ENCODE peak calls at places on chromosomes 4 and X, in ten cellular contexts. C is IMR-90, J is body of pancreas, R is tibial nerve, X is uterus, U is HCT116, W is heart left ventricle, B is ovary, T is endothelial cell of umbilical vein, M is GM12878. Z is an unnamed sample. For H3K27me3, the result is how much of the 10 kb centered on the place peaks cover.

GRCh38 chr4:83490876-83491450 is 6.1 kb upstream of the ABRAXAS1 start:
- DNase-seq in W (no peak), B (no peak), J (no peak), X (no peak), M (no peak), C (peak), U (peak), R (no peak), T (peak), Z (no peak)

GRCh38 chrX:153400146-153401132 is 711 bp downstream of the PNMA6E start:
- DNase-seq in X (no peak), W (peak), C (no peak), T (peak), B (no peak), M (no peak), U (peak), J (no peak), R (no peak), Z (peak)

GRCh38 chr4:56857601-56858301 is 36.2 kb upstream of the SPINK2 start:
- DNase-seq in J (no peak), B (no peak), M (no peak), T (no peak), W (no peak), C (no peak), R (no peak), U (no peak), X (no peak), Z (no peak)

GRCh38 chr4:183284229-183284628 is 35.8 kb downstream of the CLDN22 start:
- DNase-seq in J (no peak), C (no peak), X (no peak), W (no peak), T (no peak), R (no peak), B (no peak), M (no peak), U (no peak), Z (no peak)

GRCh38 chrX:114508836-114509235 is 75.0 kb upstream of the HTR2C start:
- DNase-seq in C (no peak), W (no peak), M (no peak), R (no peak), T (no peak), X (no peak), U (no peak), J (no peak), B (no peak), Z (no peak)

GRCh38 chrX:1152090-1152489 is 60.4 kb downstream of the CRLF2 start:
- DNase-seq in U (no peak), J (no peak), T (no peak), C (no peak), M (no peak), R (no peak), X (no peak), B (no peak), W (no peak), Z (no peak)

GRCh38 chr4:7187691-7188090 is 4.6 kb upstream of the SORCS2 start:
- DNase-seq in W (no peak), J (peak), U (no peak), B (no peak), X (peak), R (no peak), T (no peak), M (no peak), C (no peak), Z (no peak)

GRCh38 chr4:10050171-10051120 is 29.1 kb upstream of the SLC2A9 start:
- DNase-seq in X (no peak), R (no peak), T (no peak), M (no peak), B (no peak), C (no peak), U (no peak), W (no peak), J (no peak), Z (no peak)

GRCh38 chrX:46039526-46039925 is 505.7 kb downstream of the ZNF674 start:
- DNase-seq in T (no peak), M (no peak), R (no peak), B (no peak), W (no peak), U (no peak), J (no peak), C (no peak), X (no peak), Z (no peak)

GRCh38 chrX:45232139-45232538 is 31.5 kb upstream of the DIPK2B start:
- DNase-seq in T (no peak), R (no peak), M (no peak), C (no peak), B (no peak), J (no peak), X (no peak), U (no peak), W (no peak), Z (no peak)

GRCh38 chrX:39491548-39492297 is 606.0 kb downstream of the BCOR start:
- DNase-seq in U (no peak), M (peak), C (no peak), B (no peak), R (no peak), X (no peak), T (no peak), W (no peak), J (no peak), Z (no peak)
- TF ChIP-seq POLR2A in U (no peak), M (no peak), C (no peak), B (no peak), R (no peak), X (no peak), T (no peak), W (no peak), J (no peak), Z (no peak)

GRCh38 chr4:82256718-82257117 is 117.1 kb downstream of the HNRNPD start:
- DNase-seq in R (no peak), M (no peak), U (no peak), J (no peak), B (no peak), C (no peak), W (no peak), X (no peak), T (no peak), Z (no peak)
- H3K27me3 ChIP-seq in R (under half), M (under half), U (under half), J (under half), B (under half), C (under half), W (under half), X (under half), T (under half), Z (under half)

GRCh38 chrX:141142946-141143345 is 34.0 kb downstream of the LDOC1 start:
- DNase-seq in B (no peak), J (no peak), T (no peak), C (no peak), U (no peak), X (no peak), M (no peak), R (no peak), W (no peak), Z (no peak)
- TF ChIP-seq CTCF in B (no peak), J (no peak), T (no peak), C (no peak), U (no peak), X (no peak), M (no peak), R (no peak), W (no peak), Z (no peak)

GRCh38 chr4:158664806-158665205 is 6.9 kb downstream of the C4orf46 start:
- DNase-seq in X (no peak), J (no peak), M (no peak), C (no peak), T (no peak), U (no peak), B (no peak), W (no peak), R (no peak), Z (no peak)
- TF ChIP-seq POLR2A in X (no peak), J (no peak), M (no peak), C (no peak), T (no peak), U (no peak), B (no peak), W (no peak), R (no peak), Z (no peak)

DNA sequence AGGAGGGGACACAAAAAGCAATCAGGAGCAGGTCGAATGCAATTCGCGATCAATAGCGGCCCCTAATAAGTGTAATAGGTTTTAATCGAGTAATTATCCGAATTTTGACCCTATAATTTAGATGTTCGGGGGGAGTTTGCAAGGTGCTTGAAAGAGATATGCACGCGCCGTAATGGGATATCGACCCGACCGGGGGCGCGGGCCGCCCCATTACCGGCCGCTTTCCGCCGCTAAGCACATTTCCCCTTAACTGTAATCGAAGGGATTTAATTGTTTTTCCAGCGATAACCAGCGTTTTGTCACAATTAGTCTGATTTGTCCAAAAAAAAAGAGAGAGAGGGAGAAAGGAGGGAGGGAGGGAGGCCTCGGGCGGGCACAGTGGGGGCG is 1.0 kb downstream of the NKX1-1 start:
- DNase-seq in T (no peak), C (no peak), J (no peak), U (no peak), R (no peak), X (no peak), W (no peak), B (no peak), M (no peak), Z (no peak)
- H3K27me3 ChIP-seq in T (under half), C (half or more), J (under half), U (under half), R (under half), X (under half), W (half or more), B (under half), M (under half), Z (under half)

GRCh38 chr4:74062954-74063353 is 24.5 kb upstream of the CXCL3 start:
- DNase-seq in W (no peak), X (no peak), B (no peak), R (no peak), T (no peak), M (no peak), C (no peak), U (no peak), J (no peak), Z (no peak)

GRCh38 chr4:74061430-74061829 is 22.9 kb upstream of the CXCL3 start:
- DNase-seq in U (no peak), C (no peak), M (no peak), T (no peak), W (no peak), R (no peak), X (no peak), B (no peak), J (no peak), Z (no peak)

GRCh38 chr4:74059161-74059829 is 20.8 kb upstream of the CXCL3 start:
- DNase-seq in T (no peak), M (no peak), U (no peak), X (no peak), B (no peak), W (no peak), C (no peak), R (no peak), J (no peak), Z (no peak)

GRCh38 chr4:74065115-74065642 is 26.7 kb upstream of the CXCL3 start:
- DNase-seq in X (no peak), B (no peak), R (no peak), M (no peak), T (no peak), U (no peak), W (no peak), C (no peak), J (no peak), Z (no peak)
- TF ChIP-seq CTCF in X (no peak), B (no peak), R (no peak), M (no peak), T (no peak), U (no peak), W (no peak), C (no peak), J (no peak), Z (no peak)

DNA sequence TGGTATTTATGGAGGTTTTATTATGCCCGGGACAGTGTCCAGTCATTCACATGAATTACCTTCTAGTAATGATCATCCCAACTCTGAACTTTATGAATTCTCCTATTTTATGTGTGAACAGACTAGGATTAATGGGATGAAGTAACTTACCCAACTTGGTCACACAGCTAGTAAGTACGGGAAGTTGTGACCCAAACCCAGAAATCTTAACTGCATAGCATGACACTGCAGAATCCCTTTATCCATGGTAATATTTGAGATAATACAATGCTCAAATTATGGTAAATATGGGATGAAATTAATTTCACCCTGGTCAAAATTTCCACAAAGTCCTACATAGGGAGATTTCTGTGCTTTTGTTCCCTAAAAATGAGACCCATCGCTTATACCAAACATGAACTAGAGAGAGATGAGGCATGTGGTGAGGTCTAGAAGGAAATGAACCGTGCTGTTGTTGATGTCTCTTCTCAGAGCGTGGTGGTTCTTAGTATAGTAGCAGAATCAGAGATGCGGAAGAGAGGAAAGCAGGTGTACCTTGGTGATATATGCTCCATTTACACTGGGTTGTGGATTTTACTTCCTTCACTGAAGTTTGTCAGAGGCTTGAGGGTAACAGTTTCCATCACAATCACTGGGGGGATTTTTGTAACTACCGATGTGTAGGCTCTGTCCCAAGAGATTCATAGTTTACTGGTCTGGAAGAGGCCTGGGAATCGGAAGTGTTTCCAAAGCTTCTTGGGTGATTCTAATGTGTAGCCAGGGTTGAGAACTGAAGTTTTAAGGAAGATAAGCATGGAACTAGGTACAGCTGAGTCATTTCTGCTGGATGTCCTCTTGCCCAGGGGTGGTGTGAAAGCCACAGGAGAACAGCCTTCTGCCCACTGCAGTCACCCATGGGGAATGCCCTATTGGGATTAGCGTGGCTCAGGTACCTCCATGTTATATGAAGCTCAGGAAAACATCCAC is 30.2 kb upstream of the FAM9C start:
- DNase-seq in T (no peak), U (no peak), W (no peak), R (no peak), J (no peak), X (no peak), C (no peak), M (peak), B (no peak), Z (no peak)
- TF ChIP-seq POLR2A in T (no peak), U (no peak), W (no peak), R (no peak), J (no peak), X (no peak), C (no peak), M (no peak), B (no peak), Z (no peak)

GRCh38 chrX:15497865-15498264 is 2.7 kb upstream of the BMX start:
- DNase-seq in C (peak), M (no peak), X (no peak), B (no peak), R (peak), J (peak), W (no peak), T (peak), U (peak), Z (peak)

GRCh38 chrX:15496809-15497208 is 3.7 kb upstream of the PIR start:
- DNase-seq in M (no peak), T (peak), J (no peak), C (no peak), X (no peak), B (no peak), W (no peak), U (no peak), R (no peak), Z (no peak)

GRCh38 chrX:15493118-15494082 is at the start of gene PIR:
- DNase-seq in M (peak), J (peak), W (peak), R (peak), X (peak), U (peak), T (peak), C (peak), B (peak), Z (peak)

GRCh38 chrX:15498741-15499140 is 1.9 kb upstream of the BMX start:
- DNase-seq in R (no peak), M (no peak), W (no peak), C (no peak), T (peak), X (no peak), U (no peak), B (no peak), J (no peak), Z (no peak)

GRCh38 chrX:15495801-15496200 is 2.7 kb upstream of the PIR start:
- DNase-seq in B (no peak), M (no peak), T (no peak), W (no peak), R (no peak), J (no peak), X (no peak), U (no peak), C (no peak), Z (no peak)
- H3K27me3 ChIP-seq in B (under half), M (under half), T (under half), W (under half), R (under half), J (under half), X (under half), U (under half), C (under half), Z (under half)

GRCh38 chr4:173520921-173521473 is 9.0 kb downstream of the HAND2 start:
- DNase-seq in B (no peak), W (no peak), C (no peak), X (no peak), U (no peak), J (no peak), T (no peak), R (no peak), M (no peak), Z (no peak)
- TF ChIP-seq CTCF in B (no peak), W (no peak), C (no peak), X (no peak), U (no peak), J (no peak), T (no peak), R (no peak), M (no peak), Z (no peak)

GRCh38 chr4:122836941-122837340 is 10.3 kb downstream of the FGF2 start:
- DNase-seq in C (peak), R (no peak), J (no peak), M (no peak), B (no peak), T (peak), X (no peak), W (no peak), U (no peak), Z (no peak)
- TF ChIP-seq POLR2A in C (no peak), R (no peak), J (no peak), M (no peak), B (no peak), T (no peak), X (no peak), W (no peak), U (no peak), Z (no peak)

Z was measured in testis.